ENCODE peak calls at places on chromosome 5, in seven cellular contexts. Z is tibial artery, D is uterus, T is AG08395, A is neural progenitor cell, B is B cell, V is EH. W is an unnamed sample.

GRCh38 chr5:152811985-152812384 is 406.9 kb upstream of the NMUR2 start:
- DNase-seq in Z (no peak), D (no peak), T (no peak), A (peak), B (no peak), V (peak), W (no peak)

GRCh38 chr5:63230754-63231153 is 652.1 kb downstream of the LRRC70 start:
- DNase-seq in Z (no peak), D (no peak), T (no peak), A (no peak), B (no peak), V (no peak), W (no peak)

GRCh38 chr5:93595420-93596136 is 12.6 kb downstream of the NR2F1 start:
- DNase-seq in Z (no peak), D (no peak), T (no peak), A (peak), B (no peak), V (no peak), W (no peak)

GRCh38 chr5:64665243-64665642 is 25.1 kb upstream of the SHISAL2B start:
- DNase-seq in Z (no peak), D (no peak), T (no peak), A (no peak), B (no peak), V (no peak), W (no peak)

GRCh38 chr5:67770431-67771025 is 445.0 kb upstream of the PIK3R1 start:
- DNase-seq in Z (no peak), D (no peak), T (no peak), A (no peak), B (no peak), V (peak), W (no peak)

GRCh38 chr5:145531038-145531734 is 304.0 kb downstream of the PRELID2 start:
- DNase-seq in Z (no peak), D (peak), T (peak), A (no peak), B (no peak), V (peak), W (peak)

GRCh38 chr5:174553556-174553955 is 170.8 kb upstream of the MSX2 start:
- DNase-seq in Z (peak), D (no peak), T (no peak), A (no peak), B (no peak), V (no peak), W (no peak)

GRCh38 chr5:158265931-158266710 is 407.2 kb upstream of the CLINT1 start:
- DNase-seq in Z (no peak), D (peak), T (no peak), A (no peak), B (no peak), V (no peak), W (no peak)

GRCh38 chr5:122145906-122146305 is 16.6 kb downstream of the ZNF474 start:
- DNase-seq in Z (no peak), D (no peak), T (no peak), A (peak), B (no peak), V (no peak), W (no peak)

GRCh38 chr5:88452820-88453219 is 184.2 kb upstream of the TMEM161B start:
- DNase-seq in Z (no peak), D (no peak), T (no peak), A (peak), B (no peak), V (peak), W (no peak)

GRCh38 chr5:64861281-64861680 is 92.6 kb downstream of the CWC27 start:
- DNase-seq in Z (no peak), D (no peak), T (no peak), A (no peak), B (no peak), V (no peak), W (no peak)

GRCh38 chr5:72036951-72037350 is 70.3 kb upstream of the MAP1B start:
- DNase-seq in Z (no peak), D (no peak), T (peak), A (peak), B (no peak), V (peak), W (no peak)

GRCh38 chr5:143261748-143262392 is 141.6 kb downstream of the NR3C1 start:
- DNase-seq in Z (no peak), D (no peak), T (no peak), A (no peak), B (no peak), V (peak), W (peak)

GRCh38 chr5:145948921-145949320 is 12.5 kb downstream of the SH3RF2 start:
- DNase-seq in Z (no peak), D (no peak), T (no peak), A (no peak), B (no peak), V (no peak), W (no peak)

GRCh38 chr5:169268019-169268418 is 32.9 kb downstream of the SLIT3 start:
- DNase-seq in Z (no peak), D (no peak), T (peak), A (no peak), B (no peak), V (peak), W (peak)

GRCh38 chr5:96709152-96709821 is 47.1 kb downstream of the CAST start:
- DNase-seq in Z (no peak), D (no peak), T (peak), A (no peak), B (no peak), V (peak), W (peak)

W was measured in fibroblast of gingiva.